ENCODE peak calls at places on chromosomes 1 and 21, in four cellular contexts. J is GM12878, E is HepG2, W is K562. K is an unnamed sample.

GRCh38 chr1:110635434-110635833 is 29.3 kb upstream of the KCNA2 start:
- DNase-seq in J (no peak), E (no peak), W (no peak), K (no peak)

GRCh38 chr21:37266515-37267221 is 466 bp downstream of the VPS26C start:
- DNase-seq in J (no peak), E (peak), W (peak), K (peak)

GRCh38 chr1:19770436-19771190 is 29.1 kb downstream of the TMCO4 start:
- DNase-seq in J (no peak), E (no peak), W (no peak), K (no peak)

GRCh38 chr1:7224644-7225043 is 439.4 kb downstream of the CAMTA1 start:
- DNase-seq in J (no peak), E (no peak), W (no peak), K (no peak)

GRCh38 chr1:91891486-91891885 is 5.5 kb upstream of the TGFBR3 start:
- DNase-seq in J (no peak), E (no peak), W (no peak), K (no peak)

GRCh38 chr1:15231714-15232201 is 15.3 kb upstream of the FHAD1 start:
- DNase-seq in J (peak), E (no peak), W (no peak), K (no peak)

GRCh38 chr1:2119886-2120285 is 69.7 kb downstream of the PRKCZ start:
- DNase-seq in J (no peak), E (no peak), W (no peak), K (no peak)

GRCh38 chr1:199007423-199007822 is 368.6 kb downstream of the PTPRC start:
- DNase-seq in J (no peak), E (no peak), W (no peak), K (no peak)

GRCh38 chr1:243475966-243476365 is 220.1 kb downstream of the SDCCAG8 start:
- DNase-seq in J (no peak), E (no peak), W (peak), K (no peak)

GRCh38 chr1:84435159-84435558 is 36.9 kb downstream of the DNASE2B start:
- DNase-seq in J (peak), E (no peak), W (no peak), K (no peak)

GRCh38 chr1:220775238-220775853 is 11.4 kb upstream of the MTARC1 start:
- DNase-seq in J (no peak), E (peak), W (peak), K (peak)

GRCh38 chr1:224182866-224183590 is at the start of gene DEGS1:
- DNase-seq in J (no peak), E (peak), W (peak), K (peak)

GRCh38 chr1:67582625-67583461 is 102.2 kb upstream of the GADD45A start:
- DNase-seq in J (no peak), E (no peak), W (no peak), K (no peak)

GRCh38 chr21:33849839-33850238 is 65.8 kb downstream of the ATP5PO start:
- DNase-seq in J (no peak), E (no peak), W (no peak), K (no peak)
- TF ChIP-seq ZBTB33 in J (no peak), E (no peak), W (no peak), K (no peak)

DNA sequence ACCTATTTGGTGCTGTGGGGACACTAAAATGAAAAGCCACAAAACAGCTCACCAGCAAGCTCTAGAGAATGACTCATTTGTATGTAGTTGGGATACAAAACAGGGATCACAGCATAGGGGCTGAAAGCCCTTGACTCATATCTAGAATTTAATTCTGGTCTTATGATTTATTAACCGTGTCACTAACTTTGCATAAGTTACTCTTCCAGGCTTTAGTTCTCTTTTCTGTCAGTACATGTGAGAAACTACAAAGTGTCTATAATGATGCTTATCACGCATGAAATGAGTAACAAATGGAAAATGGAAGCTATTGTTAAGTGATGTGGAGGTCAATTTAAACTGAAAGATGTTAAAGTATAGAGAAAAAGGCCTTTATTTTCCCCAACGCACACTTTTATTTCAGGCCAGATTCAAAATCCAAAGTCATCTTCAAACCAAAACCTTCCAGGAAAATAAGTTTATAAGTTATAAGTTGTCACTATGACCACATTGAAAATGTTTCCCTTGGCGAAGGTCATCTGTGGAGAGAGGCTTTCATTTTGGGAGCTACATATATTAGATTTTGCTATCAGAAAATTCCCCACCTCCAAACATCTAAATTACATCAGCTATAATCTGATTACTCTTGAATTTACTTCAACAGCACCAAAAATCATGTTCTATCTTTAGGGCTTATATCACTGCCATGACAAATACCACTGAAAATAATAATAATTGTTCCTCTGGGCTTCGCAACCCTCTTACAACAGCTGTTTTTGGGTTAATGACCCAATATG is 430.5 kb downstream of the MRPL39 start:
- DNase-seq in J (peak), E (no peak), W (no peak), K (peak)
- TF ChIP-seq EP300 in J (peak), E (no peak), W (no peak), K (peak)

GRCh38 chr1:25033828-25034451 is 103.9 kb upstream of the RUNX3 start:
- DNase-seq in J (no peak), E (no peak), W (no peak), K (no peak)

GRCh38 chr1:25036117-25036546 is 106.1 kb upstream of the RUNX3 start:
- DNase-seq in J (no peak), E (no peak), W (no peak), K (no peak)

GRCh38 chr1:25034736-25035522 is 104.9 kb upstream of the RUNX3 start:
- DNase-seq in J (no peak), E (no peak), W (no peak), K (no peak)

GRCh38 chr1:25037174-25038074 is 107.3 kb upstream of the RUNX3 start:
- DNase-seq in J (no peak), E (peak), W (peak), K (peak)

DNA sequence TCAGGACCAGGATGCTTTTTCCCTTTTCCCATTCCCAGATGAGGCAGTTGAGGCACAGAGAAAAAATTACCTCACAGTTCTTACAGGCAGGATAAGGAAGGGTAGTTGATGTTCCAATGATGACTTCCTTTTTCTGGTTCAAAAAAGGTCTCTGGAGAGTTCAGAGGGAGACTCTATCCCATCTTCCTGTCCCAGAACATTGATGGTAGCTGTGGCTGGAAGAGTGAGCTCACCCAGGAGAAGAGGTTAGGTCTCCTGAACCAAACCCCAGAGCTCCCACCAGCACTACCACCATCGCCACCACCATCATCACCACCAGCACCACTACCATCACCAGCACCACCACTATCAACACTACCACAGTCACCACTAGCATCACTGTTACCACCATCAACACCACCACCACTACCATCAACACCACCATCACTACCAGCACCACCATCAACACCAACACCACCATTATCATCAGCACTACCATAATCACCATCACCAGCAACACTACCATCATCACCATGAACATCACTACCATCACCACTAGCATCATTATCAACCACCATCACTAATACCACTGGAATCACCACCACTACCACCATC is 105.5 kb upstream of the RUNX3 start:
- DNase-seq in J (no peak), E (no peak), W (no peak), K (no peak)
- TF ChIP-seq ZBTB33 in J (no peak), E (no peak), W (no peak), K (no peak)

GRCh38 chr1:22418852-22419480 is 32.7 kb upstream of the ZBTB40 start:
- DNase-seq in J (peak), E (no peak), W (no peak), K (no peak)
- TF ChIP-seq EP300 in J (no peak), E (no peak), W (no peak), K (no peak)

GRCh38 chr1:226652613-226653012 is 86.5 kb downstream of the ITPKB start:
- DNase-seq in J (no peak), E (no peak), W (no peak), K (no peak)

GRCh38 chr1:226651732-226652105 is 87.4 kb downstream of the ITPKB start:
- DNase-seq in J (no peak), E (no peak), W (no peak), K (no peak)

GRCh38 chr1:226649780-226650179 is 89.3 kb downstream of the ITPKB start:
- DNase-seq in J (no peak), E (no peak), W (no peak), K (no peak)

GRCh38 chr1:226650236-226650841 is 88.7 kb downstream of the ITPKB start:
- DNase-seq in J (no peak), E (no peak), W (peak), K (no peak)

DNA sequence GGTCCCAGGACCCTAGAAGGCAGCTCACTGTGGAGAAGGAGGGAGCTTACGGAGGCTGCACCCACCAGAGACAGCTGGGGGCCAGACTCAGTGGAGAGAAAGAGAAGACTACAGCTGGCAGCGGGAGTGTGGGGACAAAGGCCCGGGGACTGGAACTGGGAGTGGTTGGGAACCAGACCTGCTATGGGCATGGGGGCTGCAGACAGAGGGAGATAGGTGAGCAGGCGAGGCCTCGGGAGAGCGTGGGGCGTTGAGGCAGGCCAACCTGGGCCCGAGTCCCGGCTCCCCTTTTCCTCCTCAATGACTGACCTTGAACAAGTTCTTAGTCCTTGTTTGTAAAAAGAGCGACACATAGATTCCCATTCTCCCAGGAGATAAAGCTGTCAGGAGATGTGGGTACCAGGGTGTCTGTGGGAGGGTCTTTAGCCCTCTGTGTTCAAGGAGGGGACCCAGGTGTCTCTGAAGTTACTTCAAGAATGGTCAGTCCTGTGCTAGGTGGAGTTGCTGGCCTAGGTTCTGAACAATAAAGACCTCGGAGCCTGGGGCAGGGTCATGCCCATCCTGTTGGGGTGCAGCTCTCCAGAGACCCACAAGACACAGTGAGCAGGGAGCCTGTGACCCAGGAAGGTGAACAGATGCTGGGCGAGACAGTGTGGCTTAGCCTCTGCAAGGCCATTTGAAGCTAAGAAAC is 87.9 kb downstream of the ITPKB start:
- DNase-seq in J (no peak), E (no peak), W (no peak), K (no peak)
- TF ChIP-seq ZBTB33 in J (no peak), E (no peak), W (no peak), K (no peak)

GRCh38 chr21:44730951-44731579 is 19.7 kb upstream of the TSPEAR start:
- DNase-seq in J (no peak), E (no peak), W (peak), K (no peak)

GRCh38 chr21:44729336-44730027 is 18.1 kb upstream of the TSPEAR start:
- DNase-seq in J (no peak), E (no peak), W (no peak), K (no peak)

GRCh38 chr21:44728716-44729115 is 17.3 kb upstream of the TSPEAR start:
- DNase-seq in J (no peak), E (no peak), W (no peak), K (no peak)

GRCh38 chr21:44732263-44732662 is 20.9 kb upstream of the TSPEAR start:
- DNase-seq in J (no peak), E (no peak), W (no peak), K (no peak)

GRCh38 chr21:44730028-44730395 is 18.6 kb upstream of the TSPEAR start:
- DNase-seq in J (no peak), E (no peak), W (no peak), K (no peak)
- TF ChIP-seq EP300 in J (no peak), E (no peak), W (no peak), K (no peak)

GRCh38 chr1:94617139-94617805 is 75.7 kb upstream of the F3 start:
- DNase-seq in J (no peak), E (no peak), W (no peak), K (no peak)
- TF ChIP-seq ZBTB33 in J (no peak), E (no peak), W (no peak), K (no peak)

K was measured in SK-N-SH.